ENCODE peak calls at places on chromosomes 11 and 22, in six cellular contexts. D, Y, G, T, L and E are unnamed samples.

GRCh38 chr11:29963796-29964195 is 53.0 kb downstream of the KCNA4 start:
- DNase-seq in Y (no peak), T (no peak), G (no peak), L (no peak), D (no peak), E (no peak)

GRCh38 chr11:75371930-75372876 is 20.7 kb upstream of the ARRB1 start:
- DNase-seq in L (peak), Y (no peak), T (no peak), G (peak), D (peak), E (no peak)

GRCh38 chr22:46792061-46792796 is 29.8 kb downstream of the TBC1D22A start:
- DNase-seq in L (no peak), G (no peak), Y (no peak), T (no peak), D (no peak), E (no peak)

GRCh38 chr11:94473177-94473799 is 20.4 kb downstream of the MRE11 start:
- DNase-seq in Y (no peak), D (peak), T (peak), G (no peak), L (no peak), E (no peak)

GRCh38 chr11:82701847-82702520 is 31.7 kb downstream of the FAM181B start:
- DNase-seq in Y (no peak), T (peak), G (peak), D (peak), L (no peak), E (peak)

GRCh38 chr11:19101803-19102520 is 15.0 kb upstream of the ZDHHC13 start:
- DNase-seq in Y (no peak), L (no peak), G (no peak), D (peak), T (no peak), E (no peak)

GRCh38 chr11:12943276-12943675 is 65.8 kb upstream of the RASSF10 start:
- DNase-seq in T (no peak), Y (no peak), G (no peak), D (no peak), L (no peak), E (no peak)

GRCh38 chr11:59201376-59201775 is 11.4 kb downstream of the MPEG1 start:
- DNase-seq in Y (no peak), T (no peak), G (no peak), L (peak), D (no peak), E (no peak)

GRCh38 chr11:116336540-116336939 is 436.2 kb downstream of the BUD13 start:
- DNase-seq in L (no peak), T (no peak), Y (no peak), D (no peak), G (no peak), E (no peak)

GRCh38 chr11:7413961-7414728 is 71.2 kb upstream of the OLFML1 start:
- DNase-seq in L (no peak), D (peak), G (no peak), Y (no peak), T (no peak), E (no peak)

GRCh38 chr11:11349870-11350325 is 3.2 kb downstream of the CSNK2A3 start:
- DNase-seq in D (peak), T (peak), G (no peak), L (no peak), Y (peak), E (no peak)

GRCh38 chr11:112856591-112856990 is 104.6 kb upstream of the NCAM1 start:
- DNase-seq in T (no peak), D (no peak), L (no peak), Y (no peak), G (no peak), E (no peak)

GRCh38 chr11:120391297-120391696 is 55.1 kb downstream of the ARHGEF12 start:
- DNase-seq in D (peak), L (no peak), G (no peak), Y (no peak), T (no peak), E (peak)

GRCh38 chr22:19105867-19106802 is 16.1 kb downstream of the DGCR2 start:
- DNase-seq in D (no peak), L (no peak), G (no peak), Y (no peak), T (no peak), E (no peak)

GRCh38 chr11:2987881-2988280 is 4.2 kb downstream of the NAP1L4 start:
- DNase-seq in L (no peak), D (no peak), Y (no peak), T (no peak), G (no peak), E (no peak)

GRCh38 chr11:123356539-123356938 is 73.5 kb upstream of the GRAMD1B start:
- DNase-seq in T (no peak), L (no peak), Y (no peak), G (no peak), D (no peak), E (no peak)

GRCh38 chr11:91630916-91631673 is 593.5 kb upstream of the FAT3 start:
- DNase-seq in L (no peak), G (no peak), D (no peak), T (no peak), Y (no peak), E (no peak)

GRCh38 chr11:121889168-121889567 is 226.8 kb downstream of the BLID start:
- DNase-seq in G (no peak), T (no peak), D (no peak), L (no peak), Y (no peak), E (no peak)

GRCh38 chr22:45885171-45885840 is 91.7 kb downstream of the WNT7B start:
- DNase-seq in G (no peak), D (no peak), T (no peak), Y (no peak), L (no peak), E (no peak)